ENCODE peak calls at places on chromosomes 12 and 14, in five cellular contexts. U is left colon; K is stimulated activated CD4-positive, alpha-beta T cell treated with anti-CD3 and anti-CD28 coated beads, Interleukin-15, amount 100 ng/mL, for 24 hours; C is stimulated activated naive CD4-positive, alpha-beta T cell; L is prostate gland. X is an unnamed sample.

GRCh38 chr12:25884920-25885234 is 73.6 kb upstream of the RASSF8 start:
- DNase-seq in K (no peak), U (no peak), C (no peak), L (no peak), X (no peak)

GRCh38 chr12:119674560-119674959 is 6.6 kb downstream of the PRKAB1 start:
- DNase-seq in L (no peak), C (no peak), K (no peak), U (no peak), X (no peak)

GRCh38 chr12:54033980-54034783 is 1.3 kb downstream of the HOXC5 start:
- DNase-seq in C (no peak), K (no peak), U (no peak), L (no peak), X (no peak)

GRCh38 chr12:28759334-28759733 is 389.7 kb upstream of the FAR2 start:
- DNase-seq in K (peak; percentile 2), U (no peak), L (no peak), C (no peak), X (no peak)

GRCh38 chr12:11580125-11580751 is 69.2 kb upstream of the ETV6 start:
- DNase-seq in U (no peak), K (no peak), L (peak; percentile 73), C (no peak), X (no peak)

GRCh38 chr12:7989827-7990491 is 42.6 kb upstream of the FOXJ2 start:
- DNase-seq in K (peak; percentile 84), U (peak; percentile 42), L (no peak), C (peak; percentile 41), X (peak; percentile 43)

GRCh38 chr14:71541271-71541670 is 391.0 kb upstream of the RGS6 start:
- DNase-seq in C (no peak), K (no peak), U (no peak), L (no peak), X (no peak)

GRCh38 chr12:69290545-69291277 is 51.3 kb downstream of the CPSF6 start:
- DNase-seq in K (peak; percentile 86), C (peak; percentile 80), L (peak; percentile 58), U (peak; percentile 63), X (peak; percentile 70)

GRCh38 chr12:94149781-94150482 is 1.6 kb downstream of the PLXNC1 start:
- DNase-seq in C (peak; percentile 53), U (peak; percentile 51), K (peak; percentile 43), L (no peak), X (no peak)

GRCh38 chr14:68955164-68955921 is 23.8 kb downstream of the ACTN1 start:
- DNase-seq in U (no peak), K (no peak), C (no peak), L (no peak), X (no peak)

GRCh38 chr14:35380794-35381193 is 23.8 kb downstream of the NFKBIA start:
- DNase-seq in U (peak; percentile 73), K (no peak), C (no peak), L (no peak), X (no peak)

GRCh38 chr12:21438643-21439042 is 1.2 kb downstream of the PYROXD1 start:
- DNase-seq in K (no peak), C (no peak), U (no peak), L (no peak), X (no peak)

GRCh38 chr12:77352941-77353340 is 287.6 kb upstream of the E2F7 start:
- DNase-seq in U (no peak), C (no peak), K (no peak), L (no peak), X (no peak)